ENCODE peak calls at places on chromosome 22, in five cellular contexts. P is naive thymus-derived CD8-positive, alpha-beta T cell; Q is substantia nigra; E is PC-3; C is H9. T is an unnamed sample.

GRCh38 chr22:43439368-43440102 is 27.7 kb downstream of the MPPED1 start:
- DNase-seq in P (no peak), E (no peak), C (no peak), Q (no peak), T (no peak)

GRCh38 chr22:36332623-36333331 is 55.0 kb downstream of the MYH9 start:
- DNase-seq in Q (no peak), C (no peak), P (no peak), E (peak; percentile 89), T (peak; percentile 60)

GRCh38 chr22:20002661-20003060 is 14.0 kb downstream of the ARVCF start:
- DNase-seq in P (peak; percentile 8), E (no peak), Q (no peak), C (no peak), T (no peak)

GRCh38 chr22:35178446-35178845 is 78.8 kb upstream of the HMGXB4 start:
- DNase-seq in P (no peak), E (no peak), C (no peak), Q (no peak), T (no peak)

GRCh38 chr22:26431151-26431995 is 2.3 kb downstream of the ASPHD2 start:
- DNase-seq in C (no peak), Q (no peak), E (no peak), P (no peak), T (no peak)

GRCh38 chr22:47045691-47046410 is 283.4 kb downstream of the TBC1D22A start:
- DNase-seq in Q (no peak), C (no peak), E (no peak), P (peak; percentile 38), T (no peak)

GRCh38 chr22:26463688-26464087 is 19.9 kb downstream of the HPS4 start:
- DNase-seq in Q (no peak), C (no peak), P (no peak), E (no peak), T (no peak)

GRCh38 chr22:28246392-28246791 is 327.3 kb upstream of the PITPNB start:
- DNase-seq in P (no peak), Q (no peak), C (no peak), E (no peak), T (no peak)

GRCh38 chr22:17990167-17990566 is 34.2 kb downstream of the MICAL3 start:
- DNase-seq in C (no peak), P (no peak), Q (no peak), E (no peak), T (no peak)

GRCh38 chr22:19086944-19087343 is 35.3 kb downstream of the DGCR2 start:
- DNase-seq in E (peak; percentile 3), C (no peak), Q (no peak), P (no peak), T (no peak)

GRCh38 chr22:25935266-25936058 is 193.5 kb downstream of the MYO18B start:
- DNase-seq in C (no peak), E (no peak), Q (no peak), P (no peak), T (no peak)

GRCh38 chr22:19986410-19987341 is 29.9 kb downstream of the ARVCF start:
- DNase-seq in E (peak; percentile 66), Q (peak; percentile 45), C (peak; percentile 82), P (peak; percentile 76), T (peak; percentile 51)

GRCh38 chr22:31944700-31945477 is 554 bp downstream of the YWHAH start:
- DNase-seq in P (peak; percentile 65), C (no peak), E (peak; percentile 17), Q (no peak), T (peak; percentile 30)

GRCh38 chr22:28141614-28142013 is 222.6 kb upstream of the PITPNB start:
- DNase-seq in E (peak; percentile 8), Q (no peak), P (no peak), C (no peak), T (no peak)

GRCh38 chr22:20155330-20156041 is 4.6 kb upstream of the CCDC188 start:
- DNase-seq in C (no peak), E (no peak), P (no peak), Q (peak; percentile 46), T (peak; percentile 91)

GRCh38 chr22:21778705-21779363 is 43.2 kb upstream of the YPEL1 start:
- DNase-seq in C (no peak), P (no peak), Q (no peak), E (no peak), T (no peak)

GRCh38 chr22:50469377-50470305 is 5.2 kb downstream of the SBF1 start:
- DNase-seq in C (peak; percentile 84), P (peak; percentile 100), E (peak; percentile 64), Q (no peak), T (no peak)

GRCh38 chr22:45742866-45743450 is 71.3 kb downstream of the ATXN10 start:
- DNase-seq in C (no peak), P (no peak), Q (no peak), E (peak; percentile 78), T (no peak)